ENCODE peak calls at places on chromosomes 5 and 9, in eight cellular contexts. One of them, this sample, is unnamed.

GRCh38 chr9:18906656-18907395 is 126.2 kb downstream of the SAXO1 start:
- DNase-seq in A549: no peak
- DNase-seq in LHCN-M2: peak
- DNase-seq in SJSA1: no peak
- DNase-seq in GM12891: no peak
- DNase-seq in GM20000: no peak
- DNase-seq in left ventricle myocardium inferior: no peak
- DNase-seq in NCI-H2029: no peak
- DNase-seq in this sample: peak

GRCh38 chr9:88533951-88534455 is 975 bp upstream of the NXNL2 start:
- DNase-seq in A549: peak
- DNase-seq in LHCN-M2: peak
- DNase-seq in SJSA1: peak
- DNase-seq in GM12891: no peak
- DNase-seq in GM20000: no peak
- DNase-seq in left ventricle myocardium inferior: peak
- DNase-seq in NCI-H2029: no peak
- DNase-seq in this sample: no peak

GRCh38 chr5:65104831-65105230 is 336.1 kb downstream of the CWC27 start:
- DNase-seq in A549: no peak
- DNase-seq in LHCN-M2: no peak
- DNase-seq in SJSA1: no peak
- DNase-seq in GM12891: no peak
- DNase-seq in GM20000: no peak
- DNase-seq in left ventricle myocardium inferior: no peak
- DNase-seq in NCI-H2029: no peak
- DNase-seq in this sample: no peak

GRCh38 chr5:87411586-87412416 is 929 bp downstream of the CCNH start:
- DNase-seq in A549: peak
- DNase-seq in LHCN-M2: peak
- DNase-seq in SJSA1: no peak
- DNase-seq in GM12891: no peak
- DNase-seq in GM20000: no peak
- DNase-seq in left ventricle myocardium inferior: no peak
- DNase-seq in NCI-H2029: no peak
- DNase-seq in this sample: peak

GRCh38 chr9:12819436-12820185 is 44.8 kb downstream of the LURAP1L start:
- DNase-seq in A549: no peak
- DNase-seq in LHCN-M2: no peak
- DNase-seq in SJSA1: no peak
- DNase-seq in GM12891: peak
- DNase-seq in GM20000: peak
- DNase-seq in left ventricle myocardium inferior: no peak
- DNase-seq in NCI-H2029: no peak
- DNase-seq in this sample: peak

GRCh38 chr5:171444582-171444981 is 25.1 kb downstream of the FGF18 start:
- DNase-seq in A549: no peak
- DNase-seq in LHCN-M2: peak
- DNase-seq in SJSA1: no peak
- DNase-seq in GM12891: no peak
- DNase-seq in GM20000: no peak
- DNase-seq in left ventricle myocardium inferior: no peak
- DNase-seq in NCI-H2029: no peak
- DNase-seq in this sample: no peak

GRCh38 chr5:174571662-174572397 is 152.6 kb upstream of the MSX2 start:
- DNase-seq in A549: peak
- DNase-seq in LHCN-M2: peak
- DNase-seq in SJSA1: peak
- DNase-seq in GM12891: no peak
- DNase-seq in GM20000: no peak
- DNase-seq in left ventricle myocardium inferior: peak
- DNase-seq in NCI-H2029: no peak
- DNase-seq in this sample: peak

GRCh38 chr9:135531096-135531495 is 9.9 kb downstream of the LCN1 start:
- DNase-seq in A549: no peak
- DNase-seq in LHCN-M2: no peak
- DNase-seq in SJSA1: peak
- DNase-seq in GM12891: no peak
- DNase-seq in GM20000: no peak
- DNase-seq in left ventricle myocardium inferior: no peak
- DNase-seq in NCI-H2029: no peak
- DNase-seq in this sample: no peak

GRCh38 chr9:8857330-8858249 is 1058.0 kb upstream of the DMAC1 start:
- DNase-seq in A549: no peak
- DNase-seq in LHCN-M2: no peak
- DNase-seq in SJSA1: no peak
- DNase-seq in GM12891: no peak
- DNase-seq in GM20000: peak
- DNase-seq in left ventricle myocardium inferior: peak
- DNase-seq in NCI-H2029: no peak
- DNase-seq in this sample: peak

GRCh38 chr5:1118231-1118698 is 6.4 kb upstream of the SLC12A7 start:
- DNase-seq in A549: no peak
- DNase-seq in LHCN-M2: peak
- DNase-seq in SJSA1: no peak
- DNase-seq in GM12891: no peak
- DNase-seq in GM20000: no peak
- DNase-seq in left ventricle myocardium inferior: no peak
- DNase-seq in NCI-H2029: peak
- DNase-seq in this sample: peak

GRCh38 chr5:68449380-68449779 is 233.8 kb downstream of the PIK3R1 start:
- DNase-seq in A549: no peak
- DNase-seq in LHCN-M2: peak
- DNase-seq in SJSA1: no peak
- DNase-seq in GM12891: no peak
- DNase-seq in GM20000: no peak
- DNase-seq in left ventricle myocardium inferior: no peak
- DNase-seq in NCI-H2029: no peak
- DNase-seq in this sample: no peak

GRCh38 chr9:98808411-98808815 is 943 bp downstream of the GALNT12 start:
- DNase-seq in A549: no peak
- DNase-seq in LHCN-M2: no peak
- DNase-seq in SJSA1: no peak
- DNase-seq in GM12891: no peak
- DNase-seq in GM20000: no peak
- DNase-seq in left ventricle myocardium inferior: no peak
- DNase-seq in NCI-H2029: peak
- DNase-seq in this sample: peak

GRCh38 chr5:159294921-159295320 is 31.8 kb downstream of the UBLCP1 start:
- DNase-seq in A549: no peak
- DNase-seq in LHCN-M2: no peak
- DNase-seq in SJSA1: no peak
- DNase-seq in GM12891: no peak
- DNase-seq in GM20000: no peak
- DNase-seq in left ventricle myocardium inferior: no peak
- DNase-seq in NCI-H2029: no peak
- DNase-seq in this sample: no peak

GRCh38 chr9:1966725-1967366 is 48.3 kb upstream of the SMARCA2 start:
- DNase-seq in A549: no peak
- DNase-seq in LHCN-M2: no peak
- DNase-seq in SJSA1: no peak
- DNase-seq in GM12891: no peak
- DNase-seq in GM20000: no peak
- DNase-seq in left ventricle myocardium inferior: no peak
- DNase-seq in NCI-H2029: no peak
- DNase-seq in this sample: no peak

GRCh38 chr5:173878224-173878967 is 9.8 kb upstream of the CPEB4 start:
- DNase-seq in A549: no peak
- DNase-seq in LHCN-M2: no peak
- DNase-seq in SJSA1: no peak
- DNase-seq in GM12891: no peak
- DNase-seq in GM20000: no peak
- DNase-seq in left ventricle myocardium inferior: peak
- DNase-seq in NCI-H2029: peak
- DNase-seq in this sample: no peak

GRCh38 chr9:133269537-133270357 is 5.3 kb downstream of the ABO start:
- DNase-seq in A549: no peak
- DNase-seq in LHCN-M2: no peak
- DNase-seq in SJSA1: no peak
- DNase-seq in GM12891: no peak
- DNase-seq in GM20000: no peak
- DNase-seq in left ventricle myocardium inferior: no peak
- DNase-seq in NCI-H2029: no peak
- DNase-seq in this sample: no peak

GRCh38 chr5:17261075-17261474 is 43.6 kb downstream of the BASP1 start:
- DNase-seq in A549: no peak
- DNase-seq in LHCN-M2: no peak
- DNase-seq in SJSA1: no peak
- DNase-seq in GM12891: no peak
- DNase-seq in GM20000: no peak
- DNase-seq in left ventricle myocardium inferior: no peak
- DNase-seq in NCI-H2029: no peak
- DNase-seq in this sample: no peak

GRCh38 chr5:133109655-133110483 is 58.1 kb downstream of the HSPA4 start:
- DNase-seq in A549: no peak
- DNase-seq in LHCN-M2: no peak
- DNase-seq in SJSA1: no peak
- DNase-seq in GM12891: no peak
- DNase-seq in GM20000: no peak
- DNase-seq in left ventricle myocardium inferior: no peak
- DNase-seq in NCI-H2029: no peak
- DNase-seq in this sample: no peak

GRCh38 chr5:105752801-105753200 is 1917.9 kb downstream of the EFNA5 start:
- DNase-seq in A549: no peak
- DNase-seq in LHCN-M2: peak
- DNase-seq in SJSA1: no peak
- DNase-seq in GM12891: no peak
- DNase-seq in GM20000: no peak
- DNase-seq in left ventricle myocardium inferior: no peak
- DNase-seq in NCI-H2029: no peak
- DNase-seq in this sample: no peak

GRCh38 chr5:96537386-96537785 is 104.3 kb upstream of the PCSK1 start:
- DNase-seq in A549: no peak
- DNase-seq in LHCN-M2: peak
- DNase-seq in SJSA1: no peak
- DNase-seq in GM12891: no peak
- DNase-seq in GM20000: no peak
- DNase-seq in left ventricle myocardium inferior: no peak
- DNase-seq in NCI-H2029: no peak
- DNase-seq in this sample: no peak

GRCh38 chr9:5428172-5428571 is 9.6 kb downstream of the PLGRKT start:
- DNase-seq in A549: no peak
- DNase-seq in LHCN-M2: no peak
- DNase-seq in SJSA1: no peak
- DNase-seq in GM12891: no peak
- DNase-seq in GM20000: no peak
- DNase-seq in left ventricle myocardium inferior: no peak
- DNase-seq in NCI-H2029: no peak
- DNase-seq in this sample: no peak

GRCh38 chr5:1380910-1381309 is 36.0 kb upstream of the CLPTM1L start:
- DNase-seq in A549: no peak
- DNase-seq in LHCN-M2: no peak
- DNase-seq in SJSA1: no peak
- DNase-seq in GM12891: no peak
- DNase-seq in GM20000: no peak
- DNase-seq in left ventricle myocardium inferior: no peak
- DNase-seq in NCI-H2029: no peak
- DNase-seq in this sample: no peak

GRCh38 chr9:89614319-89614892 is 9.6 kb downstream of the GADD45G start:
- DNase-seq in A549: no peak
- DNase-seq in LHCN-M2: no peak
- DNase-seq in SJSA1: no peak
- DNase-seq in GM12891: no peak
- DNase-seq in GM20000: no peak
- DNase-seq in left ventricle myocardium inferior: no peak
- DNase-seq in NCI-H2029: no peak
- DNase-seq in this sample: no peak

GRCh38 chr9:123099548-123099947 is 66.1 kb downstream of the GPR21 start:
- DNase-seq in A549: no peak
- DNase-seq in LHCN-M2: no peak
- DNase-seq in SJSA1: no peak
- DNase-seq in GM12891: no peak
- DNase-seq in GM20000: no peak
- DNase-seq in left ventricle myocardium inferior: no peak
- DNase-seq in NCI-H2029: no peak
- DNase-seq in this sample: no peak

GRCh38 chr5:35195472-35195852 is 34.8 kb downstream of the PRLR start:
- DNase-seq in A549: no peak
- DNase-seq in LHCN-M2: no peak
- DNase-seq in SJSA1: no peak
- DNase-seq in GM12891: no peak
- DNase-seq in GM20000: no peak
- DNase-seq in left ventricle myocardium inferior: no peak
- DNase-seq in NCI-H2029: no peak
- DNase-seq in this sample: no peak

GRCh38 chr5:127849891-127850290 is 146.7 kb downstream of the CCDC192 start:
- DNase-seq in A549: no peak
- DNase-seq in LHCN-M2: no peak
- DNase-seq in SJSA1: no peak
- DNase-seq in GM12891: no peak
- DNase-seq in GM20000: no peak
- DNase-seq in left ventricle myocardium inferior: no peak
- DNase-seq in NCI-H2029: no peak
- DNase-seq in this sample: no peak

GRCh38 chr9:133148351-133149129 is 15.2 kb downstream of the GBGT1 start:
- DNase-seq in A549: peak
- DNase-seq in LHCN-M2: no peak
- DNase-seq in SJSA1: no peak
- DNase-seq in GM12891: no peak
- DNase-seq in GM20000: peak
- DNase-seq in left ventricle myocardium inferior: peak
- DNase-seq in NCI-H2029: peak
- DNase-seq in this sample: peak

GRCh38 chr9:29449294-29449693 is 1876.0 kb upstream of the C9orf72 start:
- DNase-seq in A549: no peak
- DNase-seq in LHCN-M2: no peak
- DNase-seq in SJSA1: no peak
- DNase-seq in GM12891: no peak
- DNase-seq in GM20000: no peak
- DNase-seq in left ventricle myocardium inferior: no peak
- DNase-seq in NCI-H2029: peak
- DNase-seq in this sample: no peak

GRCh38 chr9:98241357-98242104 is 13.9 kb downstream of the TBC1D2 start:
- DNase-seq in A549: no peak
- DNase-seq in LHCN-M2: no peak
- DNase-seq in SJSA1: no peak
- DNase-seq in GM12891: no peak
- DNase-seq in GM20000: no peak
- DNase-seq in left ventricle myocardium inferior: no peak
- DNase-seq in NCI-H2029: no peak
- DNase-seq in this sample: no peak

GRCh38 chr9:102135768-102136167 is 397.3 kb upstream of the GRIN3A start:
- DNase-seq in A549: no peak
- DNase-seq in LHCN-M2: no peak
- DNase-seq in SJSA1: no peak
- DNase-seq in GM12891: no peak
- DNase-seq in GM20000: no peak
- DNase-seq in left ventricle myocardium inferior: no peak
- DNase-seq in NCI-H2029: no peak
- DNase-seq in this sample: no peak

GRCh38 chr9:84349706-84350105 is 9.1 kb upstream of the SLC28A3 start:
- DNase-seq in A549: no peak
- DNase-seq in LHCN-M2: no peak
- DNase-seq in SJSA1: no peak
- DNase-seq in GM12891: no peak
- DNase-seq in GM20000: no peak
- DNase-seq in left ventricle myocardium inferior: no peak
- DNase-seq in NCI-H2029: no peak
- DNase-seq in this sample: no peak

GRCh38 chr5:142922223-142922952 is 152.2 kb downstream of the ARHGAP26 start:
- DNase-seq in A549: peak
- DNase-seq in LHCN-M2: peak
- DNase-seq in SJSA1: no peak
- DNase-seq in GM12891: no peak
- DNase-seq in GM20000: peak
- DNase-seq in left ventricle myocardium inferior: no peak
- DNase-seq in NCI-H2029: peak
- DNase-seq in this sample: peak

GRCh38 chr5:10652151-10652550 is 88.3 kb downstream of the ANKRD33B start:
- DNase-seq in A549: no peak
- DNase-seq in LHCN-M2: no peak
- DNase-seq in SJSA1: peak
- DNase-seq in GM12891: no peak
- DNase-seq in GM20000: no peak
- DNase-seq in left ventricle myocardium inferior: no peak
- DNase-seq in NCI-H2029: no peak
- DNase-seq in this sample: no peak

GRCh38 chr5:34586117-34586885 is 69.8 kb upstream of the RAI14 start:
- DNase-seq in A549: peak
- DNase-seq in LHCN-M2: peak
- DNase-seq in SJSA1: no peak
- DNase-seq in GM12891: no peak
- DNase-seq in GM20000: no peak
- DNase-seq in left ventricle myocardium inferior: no peak
- DNase-seq in NCI-H2029: no peak
- DNase-seq in this sample: no peak

This sample was measured in SJCRH30.